ENCODE peak calls at places on chromosome 3, in four cellular contexts. G is skeletal muscle cell, D is lower lobe of right lung, C is tibial artery. X is an unnamed sample.

GRCh38 chr3:14725564-14726420 is 50.9 kb downstream of the C3orf20 start:
- DNase-seq in D (no peak), G (no peak), C (no peak), X (no peak)

GRCh38 chr3:102400142-102400541 is 34.7 kb upstream of the ZPLD1 start:
- DNase-seq in C (no peak), D (no peak), G (peak; percentile 22), X (no peak)

GRCh38 chr3:189490337-189490736 is 140.9 kb upstream of the TP63 start:
- DNase-seq in G (no peak), D (no peak), C (no peak), X (no peak)

GRCh38 chr3:42497009-42497731 is 5.3 kb upstream of the VIPR1 start:
- DNase-seq in C (no peak), G (no peak), D (no peak), X (peak; percentile 30)

GRCh38 chr3:117563063-117563462 is 853.5 kb downstream of the TUSC7 start:
- DNase-seq in C (no peak), G (no peak), D (no peak), X (no peak)

GRCh38 chr3:47412842-47413520 is 32.2 kb downstream of the PTPN23 start:
- DNase-seq in G (no peak), C (no peak), D (no peak), X (no peak)

GRCh38 chr3:141308588-141309218 is 59.6 kb upstream of the ZBTB38 start:
- DNase-seq in G (no peak), D (peak; percentile 69), C (peak; percentile 43), X (no peak)

GRCh38 chr3:14431556-14431927 is 29.1 kb downstream of the SLC6A6 start:
- DNase-seq in C (no peak), G (no peak), D (peak; percentile 74), X (no peak)

GRCh38 chr3:144189044-144189443 is 217.4 kb downstream of the DIPK2A start:
- DNase-seq in C (no peak), G (peak; percentile 19), D (no peak), X (no peak)

GRCh38 chr3:66353530-66353929 is 132.7 kb downstream of the SLC25A26 start:
- DNase-seq in C (no peak), D (no peak), G (no peak), X (no peak)

GRCh38 chr3:11643212-11644087 is at the start of gene VGLL4:
- DNase-seq in D (peak; percentile 91), C (peak; percentile 89), G (peak; percentile 80), X (peak; percentile 43)

GRCh38 chr3:153977148-153977547 is 144.0 kb upstream of the ARHGEF26 start:
- DNase-seq in G (no peak), D (no peak), C (peak; percentile 45), X (no peak)

GRCh38 chr3:134369231-134369741 is 5.0 kb downstream of the AMOTL2 start:
- DNase-seq in D (no peak), C (peak; percentile 17), G (no peak), X (no peak)

GRCh38 chr3:81816473-81817260 is 55.2 kb upstream of the GBE1 start:
- DNase-seq in C (no peak), D (no peak), G (peak; percentile 17), X (no peak)

GRCh38 chr3:117557008-117557407 is 847.4 kb downstream of the TUSC7 start:
- DNase-seq in D (no peak), G (no peak), C (no peak), X (no peak)

GRCh38 chr3:73623316-73623715 is 1.4 kb downstream of the PDZRN3 start:
- DNase-seq in D (no peak), C (no peak), G (no peak), X (no peak)

GRCh38 chr3:147582642-147583041 is 173.5 kb downstream of the ZIC1 start:
- DNase-seq in C (no peak), D (no peak), G (no peak), X (no peak)

GRCh38 chr3:149471991-149472390 is 2.5 kb upstream of the TM4SF4 start:
- DNase-seq in C (no peak), G (no peak), D (no peak), X (no peak)

GRCh38 chr3:169542347-169542751 is 121.2 kb downstream of the MECOM start:
- DNase-seq in C (no peak), D (no peak), G (no peak), X (no peak)

GRCh38 chr3:105118905-105119304 is 247.8 kb upstream of the ALCAM start:
- DNase-seq in C (no peak), G (peak; percentile 60), D (no peak), X (peak; percentile 92)

GRCh38 chr3:127589600-127590281 is 792 bp downstream of the TPRA1 start:
- DNase-seq in G (no peak), D (peak; percentile 65), C (no peak), X (no peak)

GRCh38 chr3:89314454-89314853 is 207.0 kb downstream of the EPHA3 start:
- DNase-seq in C (no peak), G (peak; percentile 35), D (no peak), X (peak; percentile 9)

GRCh38 chr3:153052096-153052460 is 109.9 kb upstream of the RAP2B start:
- DNase-seq in G (peak; percentile 87), C (no peak), D (no peak), X (peak; percentile 74)

GRCh38 chr3:140093742-140094141 is 158.8 kb downstream of the CLSTN2 start:
- DNase-seq in G (peak; percentile 55), D (no peak), C (peak; percentile 75), X (peak; percentile 7)

GRCh38 chr3:172539273-172539672 is 16.0 kb upstream of the TNFSF10 start:
- DNase-seq in G (no peak), C (no peak), D (no peak), X (no peak)

GRCh38 chr3:123337226-123337625 is 111.7 kb downstream of the ADCY5 start:
- DNase-seq in D (no peak), G (no peak), C (no peak), X (no peak)

GRCh38 chr3:100981546-100981945 is 11.7 kb downstream of the ABI3BP start:
- DNase-seq in C (no peak), G (no peak), D (no peak), X (no peak)

GRCh38 chr3:100073555-100074307 is 40.6 kb downstream of the FILIP1L start:
- DNase-seq in D (no peak), C (no peak), G (peak; percentile 84), X (peak; percentile 81)

GRCh38 chr3:168801792-168802191 is 706.1 kb upstream of the GOLIM4 start:
- DNase-seq in D (no peak), G (peak; percentile 49), C (no peak), X (peak; percentile 37)

GRCh38 chr3:194100856-194101390 is 35.0 kb upstream of the HES1 start:
- DNase-seq in C (no peak), G (no peak), D (no peak), X (no peak)

GRCh38 chr3:119234610-119235009 is 6.1 kb downstream of the B4GALT4 start:
- DNase-seq in G (no peak), D (no peak), C (no peak), X (no peak)

GRCh38 chr3:119239421-119239820 is 1.3 kb downstream of the B4GALT4 start:
- DNase-seq in D (no peak), C (no peak), G (no peak), X (no peak)

GRCh38 chr3:119235151-119235550 is 5.5 kb downstream of the B4GALT4 start:
- DNase-seq in D (no peak), C (no peak), G (no peak), X (peak; percentile 49)

GRCh38 chr3:119236756-119237155 is 3.9 kb downstream of the B4GALT4 start:
- DNase-seq in G (no peak), D (peak; percentile 61), C (no peak), X (no peak)

DNA sequence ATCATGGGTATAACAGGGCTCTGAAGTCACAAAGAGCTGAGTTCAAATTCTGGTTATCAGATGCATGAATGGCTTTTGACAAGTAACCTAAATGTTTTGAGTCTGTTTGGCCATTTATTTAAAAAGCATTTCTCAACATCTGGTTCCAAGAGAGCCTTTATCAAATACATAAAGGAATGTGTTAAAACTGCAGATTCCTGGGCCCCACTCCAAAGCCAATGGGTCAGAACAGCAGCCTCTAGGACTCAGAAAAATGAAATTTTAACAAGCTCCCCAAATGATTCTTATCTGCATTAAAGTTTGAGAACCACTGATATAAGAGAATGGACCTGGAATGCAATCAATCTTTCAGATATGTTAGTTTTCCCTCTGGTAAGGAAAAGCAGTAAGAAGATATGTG is 3.4 kb downstream of the B4GALT4 start:
- DNase-seq in G (no peak), C (no peak), D (no peak), X (no peak)
- H3K4me3 ChIP-seq in G (no peak overlapping the region), C (no peak overlapping the region), D (no peak overlapping the region), X (no peak overlapping the region)

DNA sequence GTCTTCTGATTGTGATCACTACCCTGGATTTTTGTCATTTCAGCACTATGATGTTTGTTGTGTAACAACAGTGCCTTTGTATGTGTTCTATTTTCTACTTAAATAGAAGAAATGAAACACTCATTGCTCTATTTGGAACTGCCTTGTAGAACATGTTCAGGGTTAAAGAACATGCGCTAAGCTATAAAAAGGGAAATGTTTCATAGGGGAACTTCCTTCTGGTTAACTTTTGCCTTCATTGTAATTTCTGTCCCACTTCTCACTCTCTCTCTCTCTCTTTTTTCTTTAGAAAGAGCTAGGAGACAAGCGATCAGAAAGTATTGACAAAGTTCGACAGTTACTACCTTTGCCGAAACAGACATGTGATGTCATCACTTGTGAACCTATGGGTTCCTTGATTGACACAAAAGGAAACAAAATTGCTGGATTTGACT is at the start of gene P2RY12:
- DNase-seq in G (no peak), D (no peak), C (no peak), X (no peak)
- H3K4me3 ChIP-seq in G (no peak within 1 kb of the TSS), D (peak within 1 kb of the TSS; percentile 39), C (peak within 1 kb of the TSS; percentile 21), X (no peak within 1 kb of the TSS)

GRCh38 chr3:69442771-69443197 is 56.9 kb upstream of the FRMD4B start:
- DNase-seq in D (no peak), C (no peak), G (no peak), X (no peak)

GRCh38 chr3:69443554-69443953 is 57.7 kb upstream of the FRMD4B start:
- DNase-seq in D (no peak), C (no peak), G (no peak), X (no peak)

GRCh38 chr3:69446402-69447072 is 60.6 kb upstream of the FRMD4B start:
- DNase-seq in C (no peak), D (no peak), G (no peak), X (no peak)

GRCh38 chr3:69445498-69445897 is 59.6 kb upstream of the FRMD4B start:
- DNase-seq in C (no peak), D (no peak), G (no peak), X (no peak)

GRCh38 chr3:69444980-69445379 is 59.1 kb upstream of the FRMD4B start:
- DNase-seq in G (no peak), D (no peak), C (peak; percentile 24), X (no peak)
- H3K4me3 ChIP-seq in G (peak overlapping the region; percentile 32), D (peak overlapping the region; percentile 20), C (peak overlapping the region; percentile 27), X (peak overlapping the region; percentile 32)

GRCh38 chr3:50602675-50603191 is 8.8 kb downstream of the CISH start:
- DNase-seq in C (no peak), G (no peak), D (no peak), X (no peak)

GRCh38 chr3:50604628-50605588 is 6.7 kb downstream of the CISH start:
- DNase-seq in D (no peak), C (peak; percentile 72), G (no peak), X (no peak)

GRCh38 chr3:50603261-50604109 is 8.1 kb downstream of the CISH start:
- DNase-seq in G (no peak), C (no peak), D (no peak), X (no peak)

GRCh38 chr3:50605901-50606326 is 5.7 kb downstream of the CISH start:
- DNase-seq in D (peak; percentile 48), C (no peak), G (no peak), X (no peak)

GRCh38 chr3:50604110-50604621 is 7.4 kb downstream of the CISH start:
- DNase-seq in D (no peak), C (no peak), G (no peak), X (no peak)
- H3K4me3 ChIP-seq in D (no peak overlapping the region), C (no peak overlapping the region), G (no peak overlapping the region), X (no peak overlapping the region)

X was measured in BJ.